ENCODE peak calls at places on chromosomes 4 and X, in nine cellular contexts. F is fibroblast of pulmonary artery; C is HL-60; B is aorta; M is mucosa of descending colon; P is psoas muscle; W is HepG2; N is CD8-positive, alpha-beta memory T cell; H is astrocyte of the spinal cord. E is an unnamed sample.

GRCh38 chr4:1249731-1250526 is 999 bp upstream of the CTBP1 start:
- DNase-seq in F (peak), C (no peak), B (peak), M (peak), P (peak), W (peak), N (peak), H (peak), E (peak)

GRCh38 chr4:99856166-99856565 is 38.1 kb downstream of the LAMTOR3 start:
- DNase-seq in F (peak), C (peak), B (no peak), M (no peak), P (no peak), W (no peak), N (no peak), H (no peak), E (peak)

GRCh38 chr4:105246712-105247111 is 100.0 kb downstream of the TET2 start:
- DNase-seq in F (peak), C (no peak), B (no peak), M (no peak), P (no peak), W (no peak), N (no peak), H (peak), E (no peak)

GRCh38 chrX:131762802-131763234 is 218.9 kb downstream of the OR13H1 start:
- DNase-seq in F (no peak), C (no peak), B (no peak), M (no peak), P (no peak), W (no peak), N (no peak), H (peak), E (peak)

GRCh38 chr4:182808673-182809416 is 108.3 kb downstream of the DCTD start:
- DNase-seq in F (peak), C (peak), B (no peak), M (no peak), P (no peak), W (no peak), N (peak), H (no peak), E (peak)

GRCh38 chr4:173018446-173018845 is 150.2 kb upstream of the GALNT7 start:
- DNase-seq in F (no peak), C (no peak), B (no peak), M (no peak), P (no peak), W (no peak), N (no peak), H (no peak), E (no peak)

GRCh38 chr4:22661443-22661842 is 31.3 kb upstream of the GBA3 start:
- DNase-seq in F (peak), C (no peak), B (no peak), M (no peak), P (no peak), W (no peak), N (no peak), H (no peak), E (peak)

GRCh38 chr4:154184238-154184637 is 307.4 kb downstream of the DCHS2 start:
- DNase-seq in F (no peak), C (no peak), B (no peak), M (no peak), P (no peak), W (no peak), N (no peak), H (no peak), E (no peak)

GRCh38 chr4:177292171-177292570 is 17.5 kb upstream of the NEIL3 start:
- DNase-seq in F (no peak), C (no peak), B (no peak), M (no peak), P (no peak), W (no peak), N (no peak), H (no peak), E (no peak)

GRCh38 chr4:157221895-157222763 is 1.6 kb downstream of the GRIA2 start:
- DNase-seq in F (no peak), C (no peak), B (peak), M (no peak), P (peak), W (no peak), N (no peak), H (peak), E (no peak)

GRCh38 chr4:157225096-157225495 is 4.6 kb downstream of the GRIA2 start:
- DNase-seq in F (no peak), C (no peak), B (no peak), M (no peak), P (no peak), W (no peak), N (no peak), H (no peak), E (no peak)

GRCh38 chr4:157222764-157223145 is 2.2 kb downstream of the GRIA2 start:
- DNase-seq in F (no peak), C (no peak), B (no peak), M (no peak), P (no peak), W (no peak), N (no peak), H (no peak), E (no peak)

GRCh38 chr4:157221426-157221894 is 932 bp downstream of the GRIA2 start:
- DNase-seq in F (no peak), C (no peak), B (no peak), M (no peak), P (no peak), W (no peak), N (no peak), H (peak), E (no peak)

DNA sequence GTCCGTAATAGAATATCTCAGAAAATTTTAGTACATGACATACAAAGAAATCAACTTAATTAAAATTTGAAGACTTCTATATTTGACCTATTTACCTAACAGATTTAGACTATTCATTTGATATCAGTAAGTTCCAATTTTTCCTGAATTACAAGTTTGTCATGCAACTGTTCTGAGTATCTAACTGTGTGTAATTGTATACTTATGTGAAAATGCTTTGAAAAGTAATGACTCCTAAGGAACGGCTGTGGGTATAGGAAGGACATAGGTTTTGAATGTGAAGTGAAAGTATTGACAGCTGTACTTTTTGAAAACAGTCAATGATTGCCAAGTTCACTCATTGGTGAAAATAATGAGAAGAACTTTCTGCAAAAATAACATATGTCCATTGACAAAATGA is 2.9 kb downstream of the GRIA2 start:
- DNase-seq in F (no peak), C (no peak), B (no peak), M (no peak), P (no peak), W (no peak), N (no peak), H (no peak), E (no peak)
- H3K4me3 ChIP-seq in F (no peak), C (no peak), B (peak), M (no peak), P (no peak), W (no peak), N (no peak), H (no peak), E (no peak)

GRCh38 chrX:52368368-52369055 is at the start of gene XAGE2:
- DNase-seq in F (no peak), C (no peak), B (no peak), M (no peak), P (no peak), W (no peak), N (no peak), H (no peak), E (no peak)

GRCh38 chrX:52359614-52360232 is 9.1 kb upstream of the XAGE2 start:
- DNase-seq in F (peak), C (no peak), B (no peak), M (no peak), P (no peak), W (no peak), N (no peak), H (no peak), E (no peak)

GRCh38 chrX:52363247-52363883 is 5.5 kb upstream of the XAGE2 start:
- DNase-seq in F (no peak), C (no peak), B (no peak), M (no peak), P (no peak), W (no peak), N (no peak), H (no peak), E (peak)
- H3K4me3 ChIP-seq in F (no peak), C (no peak), B (no peak), M (no peak), P (no peak), W (no peak), N (no peak), H (no peak), E (no peak)

GRCh38 chr4:139853309-139853708 is 187.7 kb downstream of the MGST2 start:
- DNase-seq in F (no peak), C (no peak), B (no peak), M (no peak), P (no peak), W (no peak), N (no peak), H (no peak), E (no peak)

GRCh38 chr4:139849219-139849618 is 183.6 kb downstream of the MGST2 start:
- DNase-seq in F (no peak), C (no peak), B (no peak), M (no peak), P (no peak), W (peak), N (no peak), H (no peak), E (no peak)

GRCh38 chr4:139852612-139853269 is 187.1 kb downstream of the MGST2 start:
- DNase-seq in F (peak), C (no peak), B (no peak), M (no peak), P (no peak), W (no peak), N (no peak), H (no peak), E (no peak)

GRCh38 chr4:139851639-139852038 is 186.0 kb downstream of the MGST2 start:
- DNase-seq in F (no peak), C (no peak), B (no peak), M (no peak), P (no peak), W (no peak), N (no peak), H (no peak), E (no peak)

DNA sequence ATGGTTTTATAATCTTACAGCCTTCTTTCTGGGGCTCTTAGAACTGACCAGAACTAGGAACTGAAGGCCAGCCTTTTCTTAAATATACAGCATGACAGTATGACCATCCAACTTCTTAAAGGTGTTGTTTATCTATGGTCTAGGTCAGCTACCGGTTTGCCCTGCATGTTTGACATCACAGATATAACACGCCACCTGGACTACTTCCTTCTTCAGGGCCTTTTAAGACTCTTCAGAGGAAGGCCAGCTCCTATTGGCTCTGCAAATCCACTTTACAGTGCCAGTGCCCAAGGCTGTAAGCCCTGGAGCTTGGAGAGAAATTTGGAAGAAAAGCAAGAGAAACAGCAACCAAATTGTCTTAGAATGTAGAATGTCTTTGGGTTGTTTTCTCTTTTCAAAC is 185.5 kb downstream of the MGST2 start:
- DNase-seq in F (no peak), C (no peak), B (no peak), M (no peak), P (no peak), W (no peak), N (no peak), H (no peak), E (no peak)
- H3K4me3 ChIP-seq in F (no peak), C (no peak), B (no peak), M (no peak), P (no peak), W (no peak), N (no peak), H (no peak), E (no peak)

GRCh38 chr4:39472396-39472795 is 13.5 kb downstream of the LIAS start:
- DNase-seq in F (peak), C (no peak), B (no peak), M (no peak), P (no peak), W (no peak), N (no peak), H (no peak), E (no peak)
- H3K4me3 ChIP-seq in F (no peak), C (no peak), B (no peak), M (no peak), P (no peak), W (no peak), N (no peak), H (no peak), E (no peak)

GRCh38 chr4:2412885-2413716 is 5.3 kb downstream of the ZFYVE28 start:
- DNase-seq in F (peak), C (peak), B (peak), M (peak), P (peak), W (peak), N (peak), H (peak), E (peak)

GRCh38 chr4:2415213-2415612 is 3.2 kb downstream of the ZFYVE28 start:
- DNase-seq in F (no peak), C (no peak), B (no peak), M (no peak), P (no peak), W (no peak), N (no peak), H (no peak), E (no peak)

GRCh38 chr4:2413821-2414610 is 4.4 kb downstream of the ZFYVE28 start:
- DNase-seq in F (peak), C (no peak), B (peak), M (peak), P (no peak), W (no peak), N (peak), H (no peak), E (no peak)

GRCh38 chr4:2411786-2412510 is 6.5 kb downstream of the ZFYVE28 start:
- DNase-seq in F (no peak), C (no peak), B (no peak), M (peak), P (no peak), W (no peak), N (no peak), H (no peak), E (no peak)

DNA sequence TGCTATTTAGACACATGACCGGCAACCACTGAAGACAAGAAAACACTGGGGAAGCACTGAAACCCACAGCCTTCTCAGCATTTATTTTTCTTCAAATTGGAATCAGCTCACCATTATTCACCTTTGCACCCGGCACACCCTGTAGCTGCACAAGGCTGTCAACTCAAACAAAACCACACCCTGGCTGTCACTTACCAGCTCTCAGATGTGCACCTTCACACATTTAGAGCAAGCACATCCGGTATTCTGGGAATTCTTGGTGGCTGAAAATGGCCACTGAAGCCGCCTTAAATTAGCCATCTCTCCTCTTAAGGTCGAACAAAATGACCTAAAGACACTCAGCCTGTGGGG is 5.9 kb downstream of the ZFYVE28 start:
- DNase-seq in F (no peak), C (no peak), B (no peak), M (peak), P (no peak), W (no peak), N (peak), H (no peak), E (no peak)
- H3K4me3 ChIP-seq in F (peak), C (peak), B (no peak), M (no peak), P (peak), W (peak), N (peak), H (peak), E (peak)

E was measured in brain microvascular endothelial cell.